ENCODE peak calls at places on chromosomes 5 and 9, in four cellular contexts. J, E, G and L are unnamed samples.

GRCh38 chr9:127211983-127212382 is 52.6 kb upstream of the GARNL3 start:
- DNase-seq in J (no peak), E (no peak), G (no peak), L (no peak)

GRCh38 chr5:95191330-95191729 is 93.6 kb downstream of the MCTP1 start:
- DNase-seq in J (no peak), E (no peak), G (no peak), L (no peak)

GRCh38 chr9:79809931-79810330 is 238.2 kb downstream of the TLE4 start:
- DNase-seq in J (peak; percentile 87), E (no peak), G (no peak), L (peak; percentile 88)

GRCh38 chr5:16492398-16493175 is 27.0 kb upstream of the ZNF622 start:
- DNase-seq in J (peak; percentile 39), E (peak; percentile 69), G (no peak), L (no peak)

GRCh38 chr5:7181841-7182240 is 214.1 kb upstream of the ADCY2 start:
- DNase-seq in J (no peak), E (no peak), G (no peak), L (no peak)

GRCh38 chr9:124764774-124765438 is 6.2 kb downstream of the NR6A1 start:
- DNase-seq in J (peak; percentile 26), E (peak; percentile 94), G (no peak), L (peak; percentile 53)

GRCh38 chr9:91421987-91422765 is 1.5 kb downstream of the NFIL3 start:
- DNase-seq in J (peak; percentile 50), E (no peak), G (no peak), L (peak; percentile 53)

GRCh38 chr5:154714271-154714986 is 40.7 kb upstream of the LARP1 start:
- DNase-seq in J (peak; percentile 54), E (no peak), G (peak; percentile 56), L (no peak)

GRCh38 chr9:121699271-121700164 is 48.1 kb downstream of the DAB2IP start:
- DNase-seq in J (peak; percentile 69), E (no peak), G (peak; percentile 60), L (no peak)

GRCh38 chr9:89817186-89817960 is 212.6 kb downstream of the GADD45G start:
- DNase-seq in J (no peak), E (no peak), G (no peak), L (peak; percentile 27)

GRCh38 chr9:70987986-70988385 is 133.4 kb downstream of the TRPM3 start:
- DNase-seq in J (peak; percentile 61), E (no peak), G (no peak), L (peak; percentile 90)

GRCh38 chr9:100714372-100715099 is 136.7 kb downstream of the CAVIN4 start:
- DNase-seq in J (peak; percentile 55), E (peak; percentile 72), G (peak; percentile 56), L (peak; percentile 83)

GRCh38 chr5:135307143-135307903 is 91.7 kb downstream of the MACROH2A1 start:
- DNase-seq in J (no peak), E (no peak), G (peak; percentile 45), L (no peak)

GRCh38 chr5:177601577-177602457 is 1.9 kb downstream of the B4GALT7 start:
- DNase-seq in J (no peak), E (no peak), G (peak; percentile 49), L (peak; percentile 17)

GRCh38 chr5:168291961-168292782 is 727 bp downstream of the WWC1 start:
- DNase-seq in J (peak; percentile 45), E (peak; percentile 4), G (no peak), L (peak; percentile 13)